ENCODE peak calls at places on chromosome 20, in four cellular contexts. One of them, this sample, is unnamed.
A peak's percentile ranks its signal among the peaks of the same experiment; 100 is the strongest.

GRCh38 chr20:59948828-59949720 is 8.9 kb downstream of the FAM217B start:
- ATAC-seq in activated T-cell treated with anti-CD3 and anti-CD28 coated beads, Interleukin-2, amount 50 U/mL, for 4 hours: peak; percentile 48
- ATAC-seq in activated naive CD8-positive, alpha-beta T cell treated with anti-CD3 and anti-CD28 coated beads, Interleukin-2, amount 10 ng/mL, durations not matched to agents 7 days and 5 days: peak; percentile 90
- ATAC-seq in pancreas: peak; percentile 78
- ATAC-seq in this sample: peak; percentile 35

GRCh38 chr20:43916073-43916874 is 1.6 kb downstream of the TOX2 start:
- ATAC-seq in activated naive CD8-positive, alpha-beta T cell treated with anti-CD3 and anti-CD28 coated beads, Interleukin-2, amount 10 ng/mL, durations not matched to agents 7 days and 5 days: no peak
- ATAC-seq in activated T-cell treated with anti-CD3 and anti-CD28 coated beads, Interleukin-2, amount 50 U/mL, for 4 hours: no peak
- ATAC-seq in pancreas: peak; percentile 8
- ATAC-seq in this sample: peak; percentile 24

GRCh38 chr20:51457281-51457932 is 85.1 kb downstream of the NFATC2 start:
- ATAC-seq in activated T-cell treated with anti-CD3 and anti-CD28 coated beads, Interleukin-2, amount 50 U/mL, for 4 hours: no peak
- ATAC-seq in activated naive CD8-positive, alpha-beta T cell treated with anti-CD3 and anti-CD28 coated beads, Interleukin-2, amount 10 ng/mL, durations not matched to agents 7 days and 5 days: no peak
- ATAC-seq in pancreas: peak; percentile 40
- ATAC-seq in this sample: no peak

GRCh38 chr20:1383621-1384404 is 9.0 kb downstream of the FKBP1A start:
- ATAC-seq in activated naive CD8-positive, alpha-beta T cell treated with anti-CD3 and anti-CD28 coated beads, Interleukin-2, amount 10 ng/mL, durations not matched to agents 7 days and 5 days: no peak
- ATAC-seq in pancreas: no peak
- ATAC-seq in activated T-cell treated with anti-CD3 and anti-CD28 coated beads, Interleukin-2, amount 50 U/mL, for 4 hours: no peak
- ATAC-seq in this sample: no peak

GRCh38 chr20:25859649-25860530 is 163.2 kb upstream of the ZNF337 start:
- ATAC-seq in activated T-cell treated with anti-CD3 and anti-CD28 coated beads, Interleukin-2, amount 50 U/mL, for 4 hours: peak; percentile 73
- ATAC-seq in pancreas: peak; percentile 74
- ATAC-seq in activated naive CD8-positive, alpha-beta T cell treated with anti-CD3 and anti-CD28 coated beads, Interleukin-2, amount 10 ng/mL, durations not matched to agents 7 days and 5 days: peak; percentile 59
- ATAC-seq in this sample: no peak

GRCh38 chr20:47330933-47331708 is 25.4 kb downstream of the ZMYND8 start:
- ATAC-seq in pancreas: peak; percentile 37
- ATAC-seq in activated T-cell treated with anti-CD3 and anti-CD28 coated beads, Interleukin-2, amount 50 U/mL, for 4 hours: no peak
- ATAC-seq in activated naive CD8-positive, alpha-beta T cell treated with anti-CD3 and anti-CD28 coated beads, Interleukin-2, amount 10 ng/mL, durations not matched to agents 7 days and 5 days: no peak
- ATAC-seq in this sample: peak; percentile 62

GRCh38 chr20:35619196-35620095 is 3.8 kb downstream of the SPAG4 start:
- ATAC-seq in pancreas: peak; percentile 50
- ATAC-seq in activated naive CD8-positive, alpha-beta T cell treated with anti-CD3 and anti-CD28 coated beads, Interleukin-2, amount 10 ng/mL, durations not matched to agents 7 days and 5 days: peak; percentile 41
- ATAC-seq in activated T-cell treated with anti-CD3 and anti-CD28 coated beads, Interleukin-2, amount 50 U/mL, for 4 hours: peak; percentile 58
- ATAC-seq in this sample: peak; percentile 49

GRCh38 chr20:44932916-44933315 is 23.1 kb downstream of the PABPC1L start:
- ATAC-seq in activated T-cell treated with anti-CD3 and anti-CD28 coated beads, Interleukin-2, amount 50 U/mL, for 4 hours: no peak
- ATAC-seq in activated naive CD8-positive, alpha-beta T cell treated with anti-CD3 and anti-CD28 coated beads, Interleukin-2, amount 10 ng/mL, durations not matched to agents 7 days and 5 days: no peak
- ATAC-seq in pancreas: no peak
- ATAC-seq in this sample: no peak

GRCh38 chr20:31570735-31571617 is 34.1 kb upstream of the ID1 start:
- ATAC-seq in activated T-cell treated with anti-CD3 and anti-CD28 coated beads, Interleukin-2, amount 50 U/mL, for 4 hours: no peak
- ATAC-seq in pancreas: no peak
- ATAC-seq in activated naive CD8-positive, alpha-beta T cell treated with anti-CD3 and anti-CD28 coated beads, Interleukin-2, amount 10 ng/mL, durations not matched to agents 7 days and 5 days: no peak
- ATAC-seq in this sample: no peak

GRCh38 chr20:31523361-31524283 is 9.4 kb downstream of the HM13 start:
- ATAC-seq in activated T-cell treated with anti-CD3 and anti-CD28 coated beads, Interleukin-2, amount 50 U/mL, for 4 hours: no peak
- ATAC-seq in activated naive CD8-positive, alpha-beta T cell treated with anti-CD3 and anti-CD28 coated beads, Interleukin-2, amount 10 ng/mL, durations not matched to agents 7 days and 5 days: no peak
- ATAC-seq in pancreas: peak; percentile 64
- ATAC-seq in this sample: peak; percentile 13

GRCh38 chr20:9600562-9600961 is 86.2 kb downstream of the LAMP5 start:
- ATAC-seq in pancreas: peak; percentile 14
- ATAC-seq in activated T-cell treated with anti-CD3 and anti-CD28 coated beads, Interleukin-2, amount 50 U/mL, for 4 hours: no peak
- ATAC-seq in activated naive CD8-positive, alpha-beta T cell treated with anti-CD3 and anti-CD28 coated beads, Interleukin-2, amount 10 ng/mL, durations not matched to agents 7 days and 5 days: no peak
- ATAC-seq in this sample: no peak

GRCh38 chr20:56403465-56403864 is 8.6 kb upstream of the CASS4 start:
- ATAC-seq in pancreas: no peak
- ATAC-seq in activated naive CD8-positive, alpha-beta T cell treated with anti-CD3 and anti-CD28 coated beads, Interleukin-2, amount 10 ng/mL, durations not matched to agents 7 days and 5 days: no peak
- ATAC-seq in activated T-cell treated with anti-CD3 and anti-CD28 coated beads, Interleukin-2, amount 50 U/mL, for 4 hours: no peak
- ATAC-seq in this sample: no peak

GRCh38 chr20:4435210-4435609 is 286.5 kb upstream of the PRND start:
- ATAC-seq in activated T-cell treated with anti-CD3 and anti-CD28 coated beads, Interleukin-2, amount 50 U/mL, for 4 hours: no peak
- ATAC-seq in pancreas: no peak
- ATAC-seq in activated naive CD8-positive, alpha-beta T cell treated with anti-CD3 and anti-CD28 coated beads, Interleukin-2, amount 10 ng/mL, durations not matched to agents 7 days and 5 days: no peak
- ATAC-seq in this sample: no peak

GRCh38 chr20:51345601-51346101 is 196.9 kb downstream of the NFATC2 start:
- ATAC-seq in activated naive CD8-positive, alpha-beta T cell treated with anti-CD3 and anti-CD28 coated beads, Interleukin-2, amount 10 ng/mL, durations not matched to agents 7 days and 5 days: no peak
- ATAC-seq in pancreas: no peak
- ATAC-seq in activated T-cell treated with anti-CD3 and anti-CD28 coated beads, Interleukin-2, amount 50 U/mL, for 4 hours: no peak
- ATAC-seq in this sample: no peak

GRCh38 chr20:62772994-62773858 is 23.0 kb upstream of the MRGBP start:
- ATAC-seq in pancreas: peak; percentile 58
- ATAC-seq in activated T-cell treated with anti-CD3 and anti-CD28 coated beads, Interleukin-2, amount 50 U/mL, for 4 hours: no peak
- ATAC-seq in activated naive CD8-positive, alpha-beta T cell treated with anti-CD3 and anti-CD28 coated beads, Interleukin-2, amount 10 ng/mL, durations not matched to agents 7 days and 5 days: no peak
- ATAC-seq in this sample: no peak

GRCh38 chr20:11429889-11430580 is 487.7 kb upstream of the BTBD3 start:
- ATAC-seq in activated T-cell treated with anti-CD3 and anti-CD28 coated beads, Interleukin-2, amount 50 U/mL, for 4 hours: no peak
- ATAC-seq in pancreas: no peak
- ATAC-seq in activated naive CD8-positive, alpha-beta T cell treated with anti-CD3 and anti-CD28 coated beads, Interleukin-2, amount 10 ng/mL, durations not matched to agents 7 days and 5 days: no peak
- ATAC-seq in this sample: no peak

GRCh38 chr20:8361008-8361652 is 229.1 kb downstream of the PLCB1 start:
- ATAC-seq in activated naive CD8-positive, alpha-beta T cell treated with anti-CD3 and anti-CD28 coated beads, Interleukin-2, amount 10 ng/mL, durations not matched to agents 7 days and 5 days: no peak
- ATAC-seq in pancreas: peak; percentile 91
- ATAC-seq in activated T-cell treated with anti-CD3 and anti-CD28 coated beads, Interleukin-2, amount 50 U/mL, for 4 hours: no peak
- ATAC-seq in this sample: no peak

GRCh38 chr20:36261389-36262105 is 25.3 kb downstream of the AAR2 start:
- ATAC-seq in activated naive CD8-positive, alpha-beta T cell treated with anti-CD3 and anti-CD28 coated beads, Interleukin-2, amount 10 ng/mL, durations not matched to agents 7 days and 5 days: no peak
- ATAC-seq in pancreas: no peak
- ATAC-seq in activated T-cell treated with anti-CD3 and anti-CD28 coated beads, Interleukin-2, amount 50 U/mL, for 4 hours: no peak
- ATAC-seq in this sample: no peak

GRCh38 chr20:45427236-45428149 is 11.6 kb downstream of the PIGT start:
- ATAC-seq in pancreas: peak; percentile 76
- ATAC-seq in activated naive CD8-positive, alpha-beta T cell treated with anti-CD3 and anti-CD28 coated beads, Interleukin-2, amount 10 ng/mL, durations not matched to agents 7 days and 5 days: no peak
- ATAC-seq in activated T-cell treated with anti-CD3 and anti-CD28 coated beads, Interleukin-2, amount 50 U/mL, for 4 hours: peak; percentile 18
- ATAC-seq in this sample: no peak

GRCh38 chr20:38226553-38226952 is 34.0 kb downstream of the KIAA1755 start:
- ATAC-seq in activated naive CD8-positive, alpha-beta T cell treated with anti-CD3 and anti-CD28 coated beads, Interleukin-2, amount 10 ng/mL, durations not matched to agents 7 days and 5 days: no peak
- ATAC-seq in activated T-cell treated with anti-CD3 and anti-CD28 coated beads, Interleukin-2, amount 50 U/mL, for 4 hours: no peak
- ATAC-seq in pancreas: no peak
- ATAC-seq in this sample: no peak

This sample was measured in activated CD4-positive, CD25-positive, alpha-beta regulatory T cell treated with anti-CD3 and anti-CD28 coated beads, Interleukin-2, amount 50 U/mL, for 24 hours.